ENCODE peak calls at places on chromosomes 12 and 14, in ten cellular contexts. B is HCT116, D is suprapubic skin, H is stomach, K is transverse colon, O is breast epithelium, A is sigmoid colon, T is endothelial cell of umbilical vein, U is prostate gland, Q is spleen. Z is an unnamed sample.

GRCh38 chr14:73567365-73567764 is 1.6 kb upstream of the ACOT2 start:
- DNase-seq in U (no peak), O (no peak), T (no peak), B (no peak), H (no peak), A (no peak), D (no peak), K (no peak), Q (no peak), Z (no peak)

GRCh38 chr12:54378791-54379400 is 5.6 kb downstream of the ZNF385A start:
- DNase-seq in D (no peak), T (peak), O (no peak), A (peak), Q (peak), B (no peak), U (no peak), H (peak), K (peak), Z (peak)

GRCh38 chr12:123572391-123572790 is 12.0 kb upstream of the TMED2 start:
- DNase-seq in B (no peak), H (no peak), D (peak), A (no peak), O (no peak), Q (no peak), U (no peak), T (no peak), K (no peak), Z (no peak)

GRCh38 chr12:22860926-22861325 is 236.0 kb downstream of the ETNK1 start:
- DNase-seq in O (no peak), A (no peak), Q (no peak), U (no peak), D (no peak), T (no peak), H (no peak), B (no peak), K (no peak), Z (no peak)

GRCh38 chr12:57905812-57906475 is 35.4 kb upstream of the ATP23 start:
- DNase-seq in O (no peak), D (no peak), B (no peak), U (no peak), Q (no peak), T (no peak), H (no peak), K (no peak), A (no peak), Z (no peak)

GRCh38 chr12:108004368-108004767 is 124.7 kb upstream of the WSCD2 start:
- DNase-seq in U (no peak), D (no peak), O (no peak), K (no peak), B (no peak), A (no peak), T (no peak), H (no peak), Q (no peak), Z (no peak)

GRCh38 chr12:120394483-120395367 is 25.8 kb upstream of the MSI1 start:
- DNase-seq in K (peak), D (no peak), H (peak), T (no peak), A (no peak), O (peak), B (no peak), U (peak), Q (no peak), Z (peak)

GRCh38 chr12:48999371-49000131 is at the start of gene DDN:
- DNase-seq in U (no peak), H (peak), A (no peak), K (no peak), B (peak), O (no peak), D (no peak), Q (peak), T (no peak), Z (peak)

GRCh38 chr12:121253638-121254335 is 42.7 kb downstream of the CAMKK2 start:
- DNase-seq in Q (no peak), T (no peak), U (no peak), O (no peak), H (no peak), A (no peak), D (no peak), B (no peak), K (no peak), Z (no peak)

GRCh38 chr14:101707285-101707842 is 54.1 kb upstream of the PPP2R5C start:
- DNase-seq in T (peak), Q (no peak), K (peak), U (peak), H (no peak), O (no peak), A (no peak), B (peak), D (no peak), Z (peak)

GRCh38 chr12:4763549-4763948 is 43.3 kb downstream of the GALNT8 start:
- DNase-seq in D (no peak), B (peak), T (no peak), O (no peak), Q (no peak), K (peak), A (peak), H (no peak), U (no peak), Z (peak)

GRCh38 chr12:12999959-13000615 is at the start of gene HEBP1:
- DNase-seq in O (peak), B (peak), H (peak), D (peak), K (peak), U (peak), Q (peak), A (peak), T (peak), Z (peak)

GRCh38 chr14:83470466-83470865 is 1936.8 kb upstream of the SEL1L start:
- DNase-seq in H (no peak), O (no peak), U (no peak), Q (no peak), D (no peak), T (no peak), K (no peak), B (no peak), A (no peak), Z (no peak)

GRCh38 chr12:46553266-46553665 is 180.7 kb upstream of the SLC38A2 start:
- DNase-seq in K (no peak), O (no peak), U (no peak), T (peak), D (no peak), B (peak), Q (no peak), H (no peak), A (no peak), Z (no peak)
- TF ChIP-seq POLR2AphosphoS5 in K (no peak), O (no peak), U (no peak), T (no peak), D (no peak), B (peak), Q (no peak), H (no peak), A (no peak), Z (no peak)

GRCh38 chr12:56682323-56682722 is 5.8 kb downstream of the PTGES3 start:
- DNase-seq in K (no peak), T (no peak), H (peak), D (no peak), A (no peak), B (no peak), Q (peak), O (no peak), U (no peak), Z (no peak)

GRCh38 chr12:56679834-56680575 is 8.1 kb downstream of the PTGES3 start:
- DNase-seq in D (peak), Q (peak), O (no peak), K (no peak), T (no peak), U (no peak), H (no peak), A (no peak), B (no peak), Z (no peak)

GRCh38 chr12:56678852-56679251 is 9.2 kb downstream of the PTGES3 start:
- DNase-seq in A (no peak), D (peak), K (no peak), T (no peak), Q (peak), U (no peak), O (no peak), H (no peak), B (no peak), Z (no peak)

GRCh38 chr12:56677680-56678079 is 10.4 kb downstream of the PTGES3 start:
- DNase-seq in Q (no peak), K (no peak), T (no peak), O (no peak), H (no peak), D (no peak), B (no peak), A (no peak), U (no peak), Z (no peak)

DNA sequence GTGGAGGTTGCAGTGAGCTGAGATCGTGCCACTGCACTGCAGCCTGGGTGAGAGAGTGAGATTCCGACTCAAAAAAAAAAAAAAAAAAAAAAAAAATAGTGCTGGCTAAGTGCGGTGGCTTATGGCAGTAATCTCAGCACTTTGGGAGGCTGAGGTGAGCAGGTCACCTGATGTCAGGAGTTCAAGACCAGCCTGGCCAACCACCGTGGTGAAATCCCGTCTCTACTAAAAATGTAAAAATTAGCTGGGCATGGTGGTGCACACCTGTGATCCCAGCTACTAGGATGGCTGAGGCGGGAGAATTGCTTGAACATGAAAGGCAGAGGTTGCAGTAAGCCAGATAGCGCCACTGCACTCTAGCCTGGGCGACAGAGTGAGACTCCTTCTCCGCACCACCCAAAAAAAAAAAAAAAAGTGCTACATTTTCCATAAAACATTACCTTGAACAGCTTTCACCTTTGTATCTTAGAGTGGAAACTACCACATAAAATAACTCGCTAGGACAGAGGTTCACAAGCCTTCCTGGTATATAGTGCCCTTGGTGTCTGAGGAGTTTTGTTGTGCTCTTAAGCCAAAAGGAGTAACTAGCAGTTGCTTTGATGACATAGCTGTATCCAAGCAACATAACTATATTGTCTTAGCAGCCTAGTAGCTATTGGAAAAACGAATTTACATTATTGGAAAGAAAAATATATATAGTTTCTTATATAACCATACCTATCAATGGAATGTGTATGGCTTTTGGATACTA is 11.1 kb downstream of the PTGES3 start:
- DNase-seq in Q (peak), D (peak), A (no peak), B (no peak), K (peak), H (no peak), T (no peak), U (no peak), O (no peak), Z (peak)
- TF ChIP-seq POLR2A in Q (no peak), D (no peak), A (no peak), B (no peak), K (no peak), H (no peak), T (no peak), U (no peak), O (no peak), Z (no peak)

DNA sequence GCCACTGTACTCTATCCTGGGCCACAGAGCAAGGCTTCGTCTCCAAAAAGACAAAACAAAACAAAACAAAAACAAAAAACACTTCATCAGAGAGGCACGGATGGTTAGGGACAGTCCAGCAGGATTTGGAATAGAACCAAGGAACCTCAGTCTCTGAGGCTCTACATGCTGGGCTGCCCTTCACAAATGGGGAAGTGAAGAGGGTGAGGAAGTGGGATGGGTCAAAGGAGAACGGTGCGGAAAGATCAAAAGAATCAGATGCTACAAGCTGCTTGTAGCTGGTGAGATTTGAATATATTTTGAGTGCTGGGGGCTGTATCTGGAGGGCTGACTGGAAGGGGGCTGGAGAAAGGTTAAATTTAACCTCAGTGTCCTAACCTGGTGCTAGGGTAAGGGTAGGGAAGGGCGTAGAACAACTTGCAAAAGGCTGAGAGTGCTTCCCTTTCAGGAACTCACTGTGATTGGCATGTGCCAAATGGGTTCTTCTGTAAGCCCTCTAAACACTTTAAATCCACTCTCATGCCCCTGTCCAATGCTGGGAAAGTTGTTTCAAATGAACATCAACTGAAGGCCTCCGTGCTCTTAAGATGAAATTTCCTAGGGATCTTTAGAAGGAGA is 4.6 kb downstream of the FOXJ2 start:
- DNase-seq in O (no peak), K (no peak), U (no peak), H (no peak), B (no peak), D (no peak), Q (no peak), T (no peak), A (no peak), Z (no peak)
- H3K4me3 ChIP-seq in O (no peak), K (no peak), U (no peak), H (no peak), B (no peak), D (peak), Q (no peak), T (no peak), A (no peak), Z (no peak)

DNA sequence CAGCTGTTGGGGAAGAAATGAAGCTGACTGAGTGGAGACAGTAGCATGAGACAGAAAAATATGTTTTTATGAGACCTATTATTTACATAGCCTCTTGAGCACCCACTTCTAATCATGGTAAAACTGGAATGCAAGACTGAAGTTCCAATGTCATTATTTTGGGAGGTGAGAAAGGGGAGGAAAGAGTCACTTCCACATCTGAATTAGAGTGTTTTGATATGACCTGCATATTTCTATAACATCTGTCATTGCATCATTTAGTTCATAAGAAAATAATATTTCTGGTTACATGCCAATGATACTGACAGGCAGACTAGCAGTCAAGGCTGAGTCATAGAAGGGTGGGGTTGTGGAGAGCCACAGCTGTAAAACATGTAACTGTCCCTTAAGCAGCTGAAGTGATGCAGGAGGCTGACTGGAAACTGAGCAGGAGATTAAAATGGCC is 26.7 kb downstream of the NTN4 start:
- DNase-seq in T (peak), O (no peak), D (no peak), U (no peak), K (no peak), H (no peak), Q (no peak), A (no peak), B (peak), Z (peak)
- TF ChIP-seq POLR2AphosphoS5 in T (peak), O (no peak), D (no peak), U (no peak), K (no peak), H (peak), Q (no peak), A (no peak), B (peak), Z (no peak)

DNA sequence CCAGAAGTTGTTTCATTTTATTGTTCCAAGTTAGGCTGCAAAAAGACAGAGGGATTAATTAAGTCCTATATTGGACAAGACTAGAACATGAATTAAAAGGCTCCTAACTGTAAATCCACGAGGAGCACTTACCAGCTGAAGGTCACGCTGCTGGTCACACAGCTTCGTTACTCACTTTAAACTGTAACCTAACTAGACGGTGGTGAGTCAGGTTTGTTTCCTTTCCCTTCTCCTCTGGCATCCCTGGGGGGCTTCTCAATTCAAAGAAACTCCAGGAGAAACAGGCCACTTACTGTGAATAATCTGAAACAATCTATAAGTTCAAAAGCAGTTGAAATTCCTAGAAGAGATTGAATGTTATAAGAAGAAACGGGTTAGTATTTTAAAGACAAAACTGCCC is 331.4 kb downstream of the BCAT1 start:
- DNase-seq in T (peak), D (no peak), B (no peak), U (no peak), O (no peak), K (no peak), H (no peak), A (no peak), Q (no peak), Z (no peak)
- TF ChIP-seq POLR2A in T (no peak), D (no peak), B (no peak), U (no peak), O (no peak), K (no peak), H (no peak), A (no peak), Q (no peak), Z (no peak)

DNA sequence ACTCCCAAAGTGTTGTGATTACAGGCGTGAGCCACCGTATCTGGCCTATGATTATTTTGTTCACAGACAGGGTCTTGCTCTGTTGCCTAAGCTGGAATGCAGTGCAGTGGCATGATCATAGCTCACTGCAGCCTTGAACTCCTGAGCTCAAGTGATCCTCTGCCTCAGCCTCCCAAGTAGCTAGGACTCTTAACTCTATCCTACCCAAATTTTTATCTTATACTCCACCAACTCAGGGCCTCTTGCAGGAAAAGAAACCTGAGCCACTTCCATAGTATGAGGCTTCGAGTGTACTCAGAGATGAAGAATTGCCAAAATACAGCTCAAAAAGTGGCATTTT is 828 bp downstream of the MMAB start:
- DNase-seq in H (no peak), Q (no peak), B (no peak), O (no peak), U (no peak), T (no peak), D (no peak), K (no peak), A (no peak), Z (no peak)
- H3K4me3 ChIP-seq in H (peak), Q (no peak), B (peak), O (peak), U (peak), T (peak), D (peak), K (no peak), A (peak), Z (peak)

Z was measured in upper lobe of left lung.